ENCODE peak calls at places on chromosomes 4 and X, in four cellular contexts. O is stimulated activated CD4-positive, alpha-beta T cell treated with anti-CD3 and anti-CD28 coated beads, Interleukin-15, amount 100 ng/mL, for 1 hour; X is breast epithelium; I is substantia nigra. Z is an unnamed sample.

GRCh38 chr4:139301821-139302611 is at the start of gene NDUFC1:
- DNase-seq in X (peak; percentile 54), I (peak; percentile 62), O (peak; percentile 40), Z (peak; percentile 54)

GRCh38 chr4:152780267-152780811 is 585 bp downstream of the ARFIP1 start:
- DNase-seq in I (no peak), X (no peak), O (no peak), Z (no peak)

GRCh38 chr4:86387013-86387412 is 27.2 kb upstream of the MAPK10 start:
- DNase-seq in O (no peak), I (peak; percentile 12), X (no peak), Z (no peak)

GRCh38 chr4:189048119-189048518 is 892.6 kb upstream of the FRG1 start:
- DNase-seq in I (no peak), X (no peak), O (no peak), Z (no peak)

GRCh38 chrX:138710866-138711331 is 618 bp downstream of the FGF13 start:
- DNase-seq in X (no peak), I (no peak), O (no peak), Z (no peak)

GRCh38 chr4:109590841-109591357 is 30.9 kb downstream of the MCUB start:
- DNase-seq in X (no peak), O (no peak), I (no peak), Z (no peak)

GRCh38 chrX:19824603-19825002 is 62.8 kb downstream of the SH3KBP1 start:
- DNase-seq in O (no peak), I (no peak), X (no peak), Z (no peak)

GRCh38 chr4:176387571-176387970 is 67.8 kb downstream of the SPCS3 start:
- DNase-seq in X (no peak), I (no peak), O (no peak), Z (no peak)

GRCh38 chr4:24219171-24219570 is 329.3 kb upstream of the PPARGC1A start:
- DNase-seq in X (no peak), O (no peak), I (no peak), Z (no peak)

GRCh38 chrX:137430301-137430700 is 135.6 kb upstream of the ZIC3 start:
- DNase-seq in X (no peak), I (no peak), O (no peak), Z (no peak)

GRCh38 chrX:113644426-113644825 is 803.8 kb upstream of the AMOT start:
- DNase-seq in X (no peak), I (no peak), O (no peak), Z (no peak)

GRCh38 chr4:168830777-168831512 is 179.1 kb downstream of the CBR4 start:
- DNase-seq in I (no peak), O (no peak), X (no peak), Z (peak; percentile 15)

GRCh38 chr4:73998040-73999011 is at the start of gene CXCL5:
- DNase-seq in O (no peak), X (no peak), I (peak; percentile 35), Z (no peak)

GRCh38 chrX:30950391-30950790 is 61.3 kb upstream of the TAB3 start:
- DNase-seq in O (no peak), I (no peak), X (no peak), Z (no peak)

GRCh38 chrX:71282514-71283408 is 674 bp upstream of the NONO start:
- DNase-seq in X (no peak), I (no peak), O (peak; percentile 26), Z (peak; percentile 55)

GRCh38 chr4:188887905-188888304 is 748.7 kb downstream of the TRIML1 start:
- DNase-seq in I (no peak), X (no peak), O (no peak), Z (no peak)

GRCh38 chr4:152500798-152501434 is 35.0 kb downstream of the FBXW7 start:
- DNase-seq in X (no peak), O (no peak), I (peak; percentile 12), Z (peak; percentile 79)

GRCh38 chr4:140289486-140289885 is 84.0 kb upstream of the SCOC start:
- DNase-seq in I (no peak), O (no peak), X (no peak), Z (no peak)

GRCh38 chrX:3717742-3718420 is 4.4 kb upstream of the PRKX start:
- DNase-seq in I (no peak), O (no peak), X (no peak), Z (no peak)

GRCh38 chrX:11655282-11655985 is 10.3 kb downstream of the ARHGAP6 start:
- DNase-seq in X (no peak), I (no peak), O (no peak), Z (no peak)

GRCh38 chrX:137548261-137548660 is 17.7 kb upstream of the ZIC3 start:
- DNase-seq in I (no peak), X (no peak), O (no peak), Z (no peak)

GRCh38 chr4:123411514-123411913 is 14.9 kb downstream of the SPRY1 start:
- DNase-seq in I (no peak), X (no peak), O (no peak), Z (no peak)

GRCh38 chrX:109190542-109190941 is 291.3 kb downstream of the GUCY2F start:
- DNase-seq in X (no peak), I (no peak), O (no peak), Z (no peak)

GRCh38 chrX:17860811-17861495 is at the start of gene RAI2:
- DNase-seq in O (no peak), X (peak; percentile 60), I (peak; percentile 5), Z (peak; percentile 0)

GRCh38 chrX:24610540-24610939 is 36.6 kb downstream of the PCYT1B start:
- DNase-seq in O (no peak), X (no peak), I (no peak), Z (no peak)

GRCh38 chr4:55947912-55948725 is 626 bp upstream of the CEP135 start:
- DNase-seq in O (peak; percentile 12), X (no peak), I (no peak), Z (peak; percentile 81)

GRCh38 chr4:132557660-132558059 is 591.4 kb upstream of the PCDH10 start:
- DNase-seq in X (no peak), I (no peak), O (no peak), Z (no peak)

Z was measured in LoVo.